ENCODE peak calls at places on chromosomes 4 and X, in ten cellular contexts. U, S, I, V, P, X, E, C, Y and K are unnamed samples.

GRCh38 chr4:41213563-41214157 is 682 bp downstream of the APBB2 start:
- DNase-seq in U (no peak), S (peak), I (no peak), V (no peak), P (peak), X (peak), E (no peak), C (no peak), Y (peak), K (no peak)

GRCh38 chrX:48976086-48976485 is 4.4 kb upstream of the KCND1 start:
- DNase-seq in U (no peak), S (no peak), I (no peak), V (no peak), P (no peak), X (no peak), E (no peak), C (no peak), Y (no peak), K (no peak)

GRCh38 chr4:6881908-6882307 is 27.7 kb upstream of the TBC1D14 start:
- DNase-seq in U (no peak), S (no peak), I (no peak), V (no peak), P (no peak), X (no peak), E (no peak), C (no peak), Y (no peak), K (no peak)

GRCh38 chr4:1806596-1807257 is 13.6 kb downstream of the FGFR3 start:
- DNase-seq in U (no peak), S (no peak), I (no peak), V (no peak), P (no peak), X (no peak), E (no peak), C (no peak), Y (no peak), K (no peak)

GRCh38 chr4:27911047-27911446 is 1050.4 kb downstream of the STIM2 start:
- DNase-seq in U (no peak), S (no peak), I (no peak), V (no peak), P (no peak), X (no peak), E (no peak), C (no peak), Y (no peak), K (no peak)

GRCh38 chr4:103498161-103499070 is 221.4 kb downstream of the TACR3 start:
- DNase-seq in U (no peak), S (no peak), I (no peak), V (peak), P (no peak), X (peak), E (peak), C (no peak), Y (peak), K (peak)

GRCh38 chr4:57591073-57591472 is 480.9 kb upstream of the IGFBP7 start:
- DNase-seq in U (no peak), S (no peak), I (no peak), V (no peak), P (no peak), X (no peak), E (no peak), C (no peak), Y (no peak), K (no peak)

GRCh38 chrX:68750316-68750715 is 78.5 kb upstream of the EFNB1 start:
- DNase-seq in U (no peak), S (no peak), I (no peak), V (no peak), P (no peak), X (no peak), E (no peak), C (no peak), Y (no peak), K (no peak)

GRCh38 chr4:24630937-24631336 is 46.6 kb upstream of the DHX15 start:
- DNase-seq in U (no peak), S (no peak), I (peak), V (no peak), P (no peak), X (no peak), E (no peak), C (no peak), Y (no peak), K (no peak)

GRCh38 chr4:178426871-178427270 is 984.6 kb upstream of the AGA start:
- DNase-seq in U (no peak), S (no peak), I (no peak), V (no peak), P (no peak), X (no peak), E (no peak), C (no peak), Y (no peak), K (no peak)

GRCh38 chr4:186930024-186930423 is 206.4 kb upstream of the FAT1 start:
- DNase-seq in U (no peak), S (no peak), I (no peak), V (no peak), P (no peak), X (no peak), E (no peak), C (no peak), Y (no peak), K (no peak)